ENCODE peak calls at places on chromosomes 2 and 18, in eight cellular contexts. Y is PC-3; H is activated CD8-positive, alpha-beta memory T cell treated with anti-CD3 and anti-CD28 coated beads, Interleukin-2, amount 50 U/mL, for 4 hours; O is M059J; B is iris pigment epithelial cell; X is GM12865; V is stromal cell of bone marrow; P is GM13977. M is an unnamed sample.

GRCh38 chr18:45896991-45897390 is 70.1 kb downstream of the EPG5 start:
- DNase-seq in P (no peak), B (peak; percentile 36), Y (no peak), V (no peak), O (no peak), H (no peak), X (no peak), M (no peak)

GRCh38 chr2:7567646-7568045 is 650.4 kb downstream of the RNF144A start:
- DNase-seq in P (no peak), B (no peak), H (peak; percentile 45), O (no peak), V (no peak), Y (no peak), X (peak; percentile 76), M (no peak)

GRCh38 chr2:158894078-158894477 is 74.4 kb upstream of the TANC1 start:
- DNase-seq in O (peak; percentile 86), Y (peak; percentile 70), H (no peak), B (peak; percentile 78), X (peak; percentile 9), V (no peak), P (no peak), M (no peak)

GRCh38 chr2:218850796-218851195 is 8.8 kb upstream of the WNT6 start:
- DNase-seq in V (no peak), H (no peak), P (no peak), X (no peak), B (no peak), Y (no peak), O (no peak), M (no peak)

GRCh38 chr18:48163184-48164095 is 233.0 kb upstream of the SMAD2 start:
- DNase-seq in B (no peak), H (no peak), X (no peak), O (no peak), P (no peak), V (no peak), Y (no peak), M (no peak)

GRCh38 chr2:177427316-177427715 is 34.7 kb downstream of the AGPS start:
- DNase-seq in H (no peak), O (no peak), Y (no peak), X (no peak), B (no peak), V (no peak), P (no peak), M (no peak)

GRCh38 chr18:62881509-62882016 is 166.2 kb downstream of the PHLPP1 start:
- DNase-seq in H (no peak), V (peak; percentile 90), P (no peak), X (peak; percentile 20), B (peak; percentile 97), O (peak; percentile 97), Y (peak; percentile 92), M (peak; percentile 90)

GRCh38 chr2:121234144-121234543 is 50.9 kb downstream of the TFCP2L1 start:
- DNase-seq in X (no peak), Y (no peak), P (no peak), O (no peak), V (no peak), H (no peak), B (no peak), M (no peak)

GRCh38 chr2:205675861-205676516 is 6.3 kb upstream of the NRP2 start:
- DNase-seq in O (peak; percentile 62), Y (peak; percentile 73), V (no peak), P (no peak), X (peak; percentile 36), H (no peak), B (peak; percentile 71), M (peak; percentile 81)